ENCODE peak calls at places on chromosomes 12 and 14, in six cellular contexts. One of them, this sample, is unnamed.

GRCh38 chr12:2011641-2012607 is 7.7 kb upstream of the DCP1B start:
- DNase-seq in transverse colon: no peak
- DNase-seq in GM06990: no peak
- DNase-seq in esophagus squamous epithelium: no peak
- DNase-seq in cardiac muscle cell: no peak
- DNase-seq in AG04450: no peak
- DNase-seq in this sample: no peak

GRCh38 chr14:55893695-55894094 is 224.5 kb upstream of the PELI2 start:
- DNase-seq in transverse colon: no peak
- DNase-seq in GM06990: no peak
- DNase-seq in esophagus squamous epithelium: no peak
- DNase-seq in cardiac muscle cell: no peak
- DNase-seq in AG04450: no peak
- DNase-seq in this sample: no peak

GRCh38 chr12:124939428-124940142 is 25.1 kb upstream of the UBC start:
- DNase-seq in transverse colon: peak
- DNase-seq in GM06990: peak
- DNase-seq in esophagus squamous epithelium: no peak
- DNase-seq in cardiac muscle cell: peak
- DNase-seq in AG04450: peak
- DNase-seq in this sample: peak

GRCh38 chr14:58362798-58363412 is 32.8 kb upstream of the TOMM20L start:
- DNase-seq in transverse colon: no peak
- DNase-seq in GM06990: no peak
- DNase-seq in esophagus squamous epithelium: no peak
- DNase-seq in cardiac muscle cell: peak
- DNase-seq in AG04450: no peak
- DNase-seq in this sample: peak

GRCh38 chr12:46473634-46474201 is 101.1 kb upstream of the SLC38A2 start:
- DNase-seq in transverse colon: peak
- DNase-seq in GM06990: peak
- DNase-seq in esophagus squamous epithelium: no peak
- DNase-seq in cardiac muscle cell: no peak
- DNase-seq in AG04450: peak
- DNase-seq in this sample: no peak

GRCh38 chr14:53630336-53630735 is 326.3 kb downstream of the BMP4 start:
- DNase-seq in transverse colon: no peak
- DNase-seq in GM06990: no peak
- DNase-seq in esophagus squamous epithelium: no peak
- DNase-seq in cardiac muscle cell: peak
- DNase-seq in AG04450: no peak
- DNase-seq in this sample: no peak

GRCh38 chr12:111636209-111636928 is 37.3 kb upstream of the ATXN2 start:
- DNase-seq in transverse colon: peak
- DNase-seq in GM06990: no peak
- DNase-seq in esophagus squamous epithelium: no peak
- DNase-seq in cardiac muscle cell: peak
- DNase-seq in AG04450: no peak
- DNase-seq in this sample: no peak

GRCh38 chr12:117587646-117588287 is 226.3 kb upstream of the NOS1 start:
- DNase-seq in transverse colon: peak
- DNase-seq in GM06990: no peak
- DNase-seq in esophagus squamous epithelium: no peak
- DNase-seq in cardiac muscle cell: peak
- DNase-seq in AG04450: no peak
- DNase-seq in this sample: peak

GRCh38 chr14:99137001-99137700 is 134.8 kb downstream of the BCL11B start:
- DNase-seq in transverse colon: no peak
- DNase-seq in GM06990: no peak
- DNase-seq in esophagus squamous epithelium: no peak
- DNase-seq in cardiac muscle cell: no peak
- DNase-seq in AG04450: no peak
- DNase-seq in this sample: peak

GRCh38 chr12:56720696-56721615 is 4.1 kb downstream of the NACA start:
- DNase-seq in transverse colon: no peak
- DNase-seq in GM06990: no peak
- DNase-seq in esophagus squamous epithelium: no peak
- DNase-seq in cardiac muscle cell: no peak
- DNase-seq in AG04450: no peak
- DNase-seq in this sample: peak

GRCh38 chr12:2290516-2291065 is 237.8 kb downstream of the CACNA1C start:
- DNase-seq in transverse colon: no peak
- DNase-seq in GM06990: no peak
- DNase-seq in esophagus squamous epithelium: no peak
- DNase-seq in cardiac muscle cell: no peak
- DNase-seq in AG04450: no peak
- DNase-seq in this sample: no peak

GRCh38 chr12:60266381-60266852 is 670.6 kb downstream of the SLC16A7 start:
- DNase-seq in transverse colon: no peak
- DNase-seq in GM06990: no peak
- DNase-seq in esophagus squamous epithelium: no peak
- DNase-seq in cardiac muscle cell: no peak
- DNase-seq in AG04450: peak
- DNase-seq in this sample: no peak

GRCh38 chr12:104485651-104486341 is 29.0 kb downstream of the CHST11 start:
- DNase-seq in transverse colon: no peak
- DNase-seq in GM06990: no peak
- DNase-seq in esophagus squamous epithelium: no peak
- DNase-seq in cardiac muscle cell: no peak
- DNase-seq in AG04450: no peak
- DNase-seq in this sample: peak

GRCh38 chr12:55974308-55974724 is 438 bp downstream of the RAB5B start:
- DNase-seq in transverse colon: peak
- DNase-seq in GM06990: no peak
- DNase-seq in esophagus squamous epithelium: no peak
- DNase-seq in cardiac muscle cell: peak
- DNase-seq in AG04450: no peak
- DNase-seq in this sample: no peak

DNA sequence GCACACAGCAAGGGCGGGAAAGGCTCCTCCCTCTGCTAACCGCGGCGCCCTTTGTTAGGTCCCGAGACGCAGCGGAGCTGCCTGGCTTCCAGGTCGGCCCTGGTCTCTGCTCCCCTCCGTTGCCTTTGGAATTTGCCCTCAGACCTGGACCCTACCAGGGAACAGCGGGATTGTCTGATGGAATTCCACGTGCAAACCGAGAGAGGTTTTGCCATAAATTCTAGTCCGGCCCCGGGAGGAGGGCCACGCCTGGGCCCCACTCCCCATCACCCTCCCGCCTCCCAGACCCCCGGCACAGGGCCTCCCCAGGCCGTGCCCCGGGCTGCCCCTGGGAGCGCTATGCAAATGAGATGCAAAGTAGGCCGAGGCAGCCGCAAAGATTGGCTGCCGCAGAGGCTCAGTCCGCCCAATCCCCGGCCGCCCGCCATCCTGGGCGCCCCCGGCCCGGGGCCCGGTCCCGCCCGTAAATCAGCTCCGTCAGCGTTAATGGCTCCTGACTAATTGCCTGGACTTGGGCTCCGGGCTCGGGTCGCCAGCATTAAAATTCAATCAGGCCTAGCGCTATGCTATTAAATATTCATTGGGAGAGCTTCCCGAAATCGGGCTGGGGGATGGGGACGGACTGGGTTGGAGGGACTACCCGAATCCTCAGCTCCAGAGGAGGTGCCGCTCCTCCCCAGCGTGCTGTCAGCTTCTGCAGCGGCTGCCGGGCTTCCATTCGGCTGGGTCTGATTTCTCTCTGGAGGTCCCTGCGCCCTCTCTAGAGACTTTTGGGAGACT is 15.6 kb upstream of the FIGNL2 start:
- DNase-seq in transverse colon: no peak
- DNase-seq in GM06990: no peak
- DNase-seq in esophagus squamous epithelium: no peak
- DNase-seq in cardiac muscle cell: peak
- DNase-seq in AG04450: no peak
- DNase-seq in this sample: no peak
- H3K4me3 ChIP-seq in transverse colon: no peak
- H3K4me3 ChIP-seq in GM06990: no peak
- H3K4me3 ChIP-seq in esophagus squamous epithelium: no peak
- H3K4me3 ChIP-seq in cardiac muscle cell: peak
- H3K4me3 ChIP-seq in AG04450: peak
- H3K4me3 ChIP-seq in this sample: no peak

GRCh38 chr12:120649442-120650248 is 9.2 kb downstream of the CABP1 start:
- DNase-seq in transverse colon: no peak
- DNase-seq in GM06990: no peak
- DNase-seq in esophagus squamous epithelium: no peak
- DNase-seq in cardiac muscle cell: no peak
- DNase-seq in AG04450: no peak
- DNase-seq in this sample: no peak
- H3K4me3 ChIP-seq in transverse colon: peak
- H3K4me3 ChIP-seq in GM06990: peak
- H3K4me3 ChIP-seq in esophagus squamous epithelium: peak
- H3K4me3 ChIP-seq in cardiac muscle cell: no peak
- H3K4me3 ChIP-seq in AG04450: peak
- H3K4me3 ChIP-seq in this sample: no peak

GRCh38 chr12:6963741-6964446 is 6.6 kb downstream of the PHB2 start:
- DNase-seq in transverse colon: no peak
- DNase-seq in GM06990: no peak
- DNase-seq in esophagus squamous epithelium: no peak
- DNase-seq in cardiac muscle cell: no peak
- DNase-seq in AG04450: no peak
- DNase-seq in this sample: no peak
- H3K4me3 ChIP-seq in transverse colon: peak
- H3K4me3 ChIP-seq in GM06990: no peak
- H3K4me3 ChIP-seq in esophagus squamous epithelium: peak
- H3K4me3 ChIP-seq in cardiac muscle cell: no peak
- H3K4me3 ChIP-seq in AG04450: no peak
- H3K4me3 ChIP-seq in this sample: no peak

DNA sequence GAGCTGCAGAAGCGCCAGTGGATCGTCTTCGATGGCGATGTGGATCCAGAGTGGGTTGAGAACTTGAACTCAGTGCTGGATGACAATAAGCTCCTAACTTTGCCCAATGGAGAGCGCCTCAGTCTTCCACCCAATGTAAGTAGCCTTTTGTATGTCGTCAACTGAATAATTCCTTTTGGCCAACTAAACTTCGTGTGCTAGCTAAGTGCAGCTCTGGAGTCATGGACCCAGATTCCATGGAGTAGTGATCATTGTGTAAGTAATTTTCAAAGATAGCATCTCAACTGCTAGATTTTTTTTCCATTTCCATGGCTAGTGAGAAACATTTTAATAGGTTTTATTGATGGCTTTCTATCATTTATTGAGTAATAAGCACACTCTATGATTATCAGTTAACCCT is 48.0 kb downstream of the DYNC1H1 start:
- DNase-seq in transverse colon: no peak
- DNase-seq in GM06990: no peak
- DNase-seq in esophagus squamous epithelium: no peak
- DNase-seq in cardiac muscle cell: no peak
- DNase-seq in AG04450: no peak
- DNase-seq in this sample: no peak
- H3K4me3 ChIP-seq in transverse colon: no peak
- H3K4me3 ChIP-seq in GM06990: no peak
- H3K4me3 ChIP-seq in esophagus squamous epithelium: no peak
- H3K4me3 ChIP-seq in cardiac muscle cell: no peak
- H3K4me3 ChIP-seq in AG04450: no peak
- H3K4me3 ChIP-seq in this sample: no peak

GRCh38 chr12:8037046-8037663 is 4.6 kb downstream of the FOXJ2 start:
- DNase-seq in transverse colon: no peak
- DNase-seq in GM06990: no peak
- DNase-seq in esophagus squamous epithelium: no peak
- DNase-seq in cardiac muscle cell: peak
- DNase-seq in AG04450: no peak
- DNase-seq in this sample: peak

GRCh38 chr12:8035440-8036010 is 3.0 kb downstream of the FOXJ2 start:
- DNase-seq in transverse colon: no peak
- DNase-seq in GM06990: no peak
- DNase-seq in esophagus squamous epithelium: no peak
- DNase-seq in cardiac muscle cell: no peak
- DNase-seq in AG04450: no peak
- DNase-seq in this sample: no peak

GRCh38 chr12:8037947-8038346 is 5.4 kb downstream of the FOXJ2 start:
- DNase-seq in transverse colon: no peak
- DNase-seq in GM06990: no peak
- DNase-seq in esophagus squamous epithelium: no peak
- DNase-seq in cardiac muscle cell: peak
- DNase-seq in AG04450: no peak
- DNase-seq in this sample: no peak

GRCh38 chr12:8036366-8036765 is 3.9 kb downstream of the FOXJ2 start:
- DNase-seq in transverse colon: no peak
- DNase-seq in GM06990: no peak
- DNase-seq in esophagus squamous epithelium: no peak
- DNase-seq in cardiac muscle cell: no peak
- DNase-seq in AG04450: no peak
- DNase-seq in this sample: no peak

DNA sequence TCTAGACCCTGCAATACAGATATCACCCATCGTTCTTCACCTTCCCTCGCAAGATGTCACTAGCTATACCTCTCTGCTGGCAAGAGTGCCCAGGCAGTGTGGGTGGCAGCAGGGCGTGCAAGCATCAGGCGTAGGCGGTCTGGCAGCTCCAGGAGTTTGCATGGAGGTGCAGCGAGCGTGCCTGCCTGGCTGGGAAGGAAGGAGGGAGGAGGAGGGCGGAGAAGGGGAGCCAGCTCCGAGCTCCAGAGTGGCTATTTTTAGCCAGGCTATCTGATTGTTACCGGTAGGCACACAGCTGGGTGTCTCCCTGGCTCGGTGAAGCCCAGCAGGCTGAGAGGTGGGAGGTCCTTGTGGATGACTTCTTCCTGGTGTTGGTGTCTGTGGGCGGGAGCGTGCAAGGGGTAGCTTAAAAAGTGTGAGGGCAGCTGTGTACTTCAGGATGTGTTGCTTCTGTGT is 6.2 kb downstream of the FOXJ2 start:
- DNase-seq in transverse colon: peak
- DNase-seq in GM06990: no peak
- DNase-seq in esophagus squamous epithelium: no peak
- DNase-seq in cardiac muscle cell: peak
- DNase-seq in AG04450: peak
- DNase-seq in this sample: no peak
- H3K4me3 ChIP-seq in transverse colon: no peak
- H3K4me3 ChIP-seq in GM06990: no peak
- H3K4me3 ChIP-seq in esophagus squamous epithelium: no peak
- H3K4me3 ChIP-seq in cardiac muscle cell: peak
- H3K4me3 ChIP-seq in AG04450: peak
- H3K4me3 ChIP-seq in this sample: no peak

GRCh38 chr12:33752854-33753253 is 269.4 kb upstream of the ALG10 start:
- DNase-seq in transverse colon: no peak
- DNase-seq in GM06990: no peak
- DNase-seq in esophagus squamous epithelium: no peak
- DNase-seq in cardiac muscle cell: no peak
- DNase-seq in AG04450: no peak
- DNase-seq in this sample: no peak
- H3K4me3 ChIP-seq in transverse colon: no peak
- H3K4me3 ChIP-seq in GM06990: no peak
- H3K4me3 ChIP-seq in esophagus squamous epithelium: no peak
- H3K4me3 ChIP-seq in cardiac muscle cell: no peak
- H3K4me3 ChIP-seq in AG04450: no peak
- H3K4me3 ChIP-seq in this sample: no peak

This sample was measured in Jurkat, Clone E6-1.